ENCODE peak calls at places on chromosomes 11 and 22, in six cellular contexts. B is choroid plexus epithelial cell, V is NCI-H1417, J is ELR, N is fibroblast of lung, S is nephron progenitor cell. Q is an unnamed sample.

GRCh38 chr11:113934797-113935196 is 30.2 kb downstream of the HTR3B start:
- DNase-seq in B (no peak), V (peak; percentile 31), J (no peak), N (no peak), S (no peak), Q (no peak)

GRCh38 chr11:108498816-108499408 is 728 bp upstream of the POGLUT3 start:
- DNase-seq in B (no peak), V (no peak), J (no peak), N (no peak), S (peak; percentile 18), Q (no peak)

GRCh38 chr11:111148116-111148515 is 97.4 kb upstream of the POU2AF2 start:
- DNase-seq in B (peak; percentile 85), V (no peak), J (no peak), N (peak; percentile 52), S (no peak), Q (no peak)

GRCh38 chr22:30206964-30207363 is 39.6 kb downstream of the LIF start:
- DNase-seq in B (peak; percentile 97), V (no peak), J (peak; percentile 99), N (peak; percentile 88), S (peak; percentile 43), Q (no peak)

GRCh38 chr11:62324738-62325556 is 12.3 kb upstream of the ASRGL1 start:
- DNase-seq in B (peak; percentile 64), V (peak; percentile 14), J (peak; percentile 46), N (peak; percentile 35), S (peak; percentile 68), Q (peak; percentile 43)

GRCh38 chr11:103978588-103979580 is 57.6 kb upstream of the DDI1 start:
- DNase-seq in B (no peak), V (no peak), J (no peak), N (no peak), S (no peak), Q (no peak)

GRCh38 chr11:19628018-19628417 is 84.6 kb upstream of the NAV2 start:
- DNase-seq in B (no peak), V (no peak), J (peak; percentile 95), N (peak; percentile 76), S (no peak), Q (no peak)

GRCh38 chr22:44276706-44277403 is 35.9 kb downstream of the SHISAL1 start:
- DNase-seq in B (no peak), V (no peak), J (no peak), N (no peak), S (no peak), Q (no peak)

GRCh38 chr11:94469416-94469815 is 24.2 kb downstream of the MRE11 start:
- DNase-seq in B (no peak), V (no peak), J (no peak), N (no peak), S (no peak), Q (no peak)

GRCh38 chr11:73157141-73158010 is 15.3 kb upstream of the FCHSD2 start:
- DNase-seq in B (peak; percentile 75), V (no peak), J (peak; percentile 75), N (peak; percentile 65), S (no peak), Q (no peak)

GRCh38 chr22:38900677-38901076 is 28.7 kb upstream of the CBX6 start:
- DNase-seq in B (no peak), V (no peak), J (no peak), N (no peak), S (no peak), Q (no peak)

GRCh38 chr22:41976070-41976901 is 7.0 kb downstream of the SEPTIN3 start:
- DNase-seq in B (no peak), V (peak; percentile 61), J (no peak), N (no peak), S (peak; percentile 81), Q (peak; percentile 26)

GRCh38 chr11:126026579-126026978 is 36.1 kb downstream of the CDON start:
- DNase-seq in B (peak; percentile 8), V (no peak), J (no peak), N (peak; percentile 10), S (no peak), Q (no peak)

GRCh38 chr22:27139935-27140493 is 482.6 kb downstream of the MIAT start:
- DNase-seq in B (peak; percentile 87), V (no peak), J (peak; percentile 84), N (peak; percentile 60), S (no peak), Q (no peak)

GRCh38 chr11:46279393-46280099 is 2.1 kb downstream of the CREB3L1 start:
- DNase-seq in B (peak; percentile 81), V (no peak), J (peak; percentile 75), N (peak; percentile 80), S (no peak), Q (no peak)

GRCh38 chr22:36156515-36157419 is 3.8 kb downstream of the APOL3 start:
- DNase-seq in B (peak; percentile 78), V (no peak), J (peak; percentile 88), N (peak; percentile 85), S (peak; percentile 48), Q (peak; percentile 77)

GRCh38 chr11:9004310-9004945 is 627 bp upstream of the NRIP3 start:
- DNase-seq in B (no peak), V (peak; percentile 78), J (no peak), N (no peak), S (peak; percentile 66), Q (no peak)

GRCh38 chr11:93718057-93718563 is 23.2 kb downstream of the TAF1D start:
- DNase-seq in B (no peak), V (no peak), J (no peak), N (no peak), S (no peak), Q (no peak)

GRCh38 chr11:58254936-58255335 is 13.1 kb downstream of the OR10W1 start:
- DNase-seq in B (peak; percentile 1), V (no peak), J (peak; percentile 32), N (no peak), S (no peak), Q (no peak)

GRCh38 chr11:126134461-126135155 is 71.9 kb upstream of the CDON start:
- DNase-seq in B (no peak), V (no peak), J (no peak), N (no peak), S (no peak), Q (no peak)

GRCh38 chr22:43397766-43398165 is 14.0 kb upstream of the MPPED1 start:
- DNase-seq in B (no peak), V (no peak), J (no peak), N (no peak), S (no peak), Q (no peak)

Q was measured in CD8-positive, alpha-beta memory T cell.